ENCODE peak calls at places on chromosomes 13 and 19, in six cellular contexts. One of them, this sample, is unnamed.

GRCh38 chr13:107296804-107297203 is 728.9 kb upstream of the ARGLU1 start:
- DNase-seq in H1: no peak
- DNase-seq in GM12878: no peak
- DNase-seq in HepG2: no peak
- DNase-seq in GM12891: no peak
- DNase-seq in K562: no peak
- DNase-seq in this sample: no peak

GRCh38 chr19:6710273-6711077 is 10.0 kb downstream of the C3 start:
- DNase-seq in H1: no peak
- DNase-seq in GM12878: no peak
- DNase-seq in HepG2: no peak
- DNase-seq in GM12891: no peak
- DNase-seq in K562: no peak
- DNase-seq in this sample: no peak

GRCh38 chr19:13008926-13009787 is 13.9 kb downstream of the NFIX start:
- DNase-seq in H1: no peak
- DNase-seq in GM12878: no peak
- DNase-seq in HepG2: no peak
- DNase-seq in GM12891: no peak
- DNase-seq in K562: no peak
- DNase-seq in this sample: no peak

GRCh38 chr13:107554355-107554905 is 660.9 kb downstream of the LIG4 start:
- DNase-seq in H1: no peak
- DNase-seq in GM12878: no peak
- DNase-seq in HepG2: no peak
- DNase-seq in GM12891: no peak
- DNase-seq in K562: no peak
- DNase-seq in this sample: no peak

GRCh38 chr19:42487025-42487797 is 41.1 kb downstream of the CEACAM1 start:
- DNase-seq in H1: no peak
- DNase-seq in GM12878: no peak
- DNase-seq in HepG2: no peak
- DNase-seq in GM12891: no peak
- DNase-seq in K562: peak; percentile 6
- DNase-seq in this sample: no peak

GRCh38 chr19:9407827-9408226 is 27.5 kb downstream of the ZNF266 start:
- DNase-seq in H1: no peak
- DNase-seq in GM12878: no peak
- DNase-seq in HepG2: no peak
- DNase-seq in GM12891: no peak
- DNase-seq in K562: no peak
- DNase-seq in this sample: no peak

GRCh38 chr13:100550433-100550832 is 38.2 kb downstream of the GGACT start:
- DNase-seq in H1: no peak
- DNase-seq in GM12878: no peak
- DNase-seq in HepG2: no peak
- DNase-seq in GM12891: no peak
- DNase-seq in K562: no peak
- DNase-seq in this sample: no peak

GRCh38 chr13:114100446-114101320 is 31.7 kb downstream of the RASA3 start:
- DNase-seq in H1: no peak
- DNase-seq in GM12878: no peak
- DNase-seq in HepG2: no peak
- DNase-seq in GM12891: peak; percentile 66
- DNase-seq in K562: no peak
- DNase-seq in this sample: no peak

GRCh38 chr19:485583-486236 is 10.6 kb upstream of the MADCAM1 start:
- DNase-seq in H1: no peak
- DNase-seq in GM12878: no peak
- DNase-seq in HepG2: peak; percentile 88
- DNase-seq in GM12891: no peak
- DNase-seq in K562: no peak
- DNase-seq in this sample: no peak

GRCh38 chr13:37627428-37627827 is 28.9 kb upstream of the POSTN start:
- DNase-seq in H1: no peak
- DNase-seq in GM12878: no peak
- DNase-seq in HepG2: no peak
- DNase-seq in GM12891: no peak
- DNase-seq in K562: no peak
- DNase-seq in this sample: no peak

GRCh38 chr13:26946675-26947342 is 186.2 kb upstream of the GPR12 start:
- DNase-seq in H1: no peak
- DNase-seq in GM12878: peak; percentile 16
- DNase-seq in HepG2: peak; percentile 64
- DNase-seq in GM12891: peak; percentile 38
- DNase-seq in K562: peak; percentile 66
- DNase-seq in this sample: no peak

GRCh38 chr13:37914781-37915391 is 45.3 kb upstream of the TRPC4 start:
- DNase-seq in H1: no peak
- DNase-seq in GM12878: no peak
- DNase-seq in HepG2: no peak
- DNase-seq in GM12891: no peak
- DNase-seq in K562: no peak
- DNase-seq in this sample: no peak

GRCh38 chr19:45886427-45887310 is 728 bp upstream of the IRF2BP1 start:
- DNase-seq in H1: no peak
- DNase-seq in GM12878: peak; percentile 73
- DNase-seq in HepG2: peak; percentile 88
- DNase-seq in GM12891: peak; percentile 86
- DNase-seq in K562: peak; percentile 96
- DNase-seq in this sample: peak; percentile 92
- TF ChIP-seq POLR2A in H1: peak; percentile 68
- TF ChIP-seq POLR2A in GM12878: peak; percentile 63
- TF ChIP-seq POLR2A in HepG2: peak; percentile 61
- TF ChIP-seq POLR2A in GM12891: peak; percentile 71
- TF ChIP-seq POLR2A in K562: peak; percentile 72
- TF ChIP-seq POLR2A in this sample: peak; percentile 27

GRCh38 chr19:38276942-38277517 is 12.7 kb downstream of the SPINT2 start:
- DNase-seq in H1: no peak
- DNase-seq in GM12878: no peak
- DNase-seq in HepG2: no peak
- DNase-seq in GM12891: no peak
- DNase-seq in K562: no peak
- DNase-seq in this sample: no peak

GRCh38 chr19:38280030-38280921 is 15.9 kb downstream of the SPINT2 start:
- DNase-seq in H1: no peak
- DNase-seq in GM12878: no peak
- DNase-seq in HepG2: no peak
- DNase-seq in GM12891: no peak
- DNase-seq in K562: no peak
- DNase-seq in this sample: no peak

GRCh38 chr19:38278751-38279150 is 14.4 kb downstream of the SPINT2 start:
- DNase-seq in H1: no peak
- DNase-seq in GM12878: no peak
- DNase-seq in HepG2: no peak
- DNase-seq in GM12891: no peak
- DNase-seq in K562: no peak
- DNase-seq in this sample: no peak

GRCh38 chr19:38277549-38277948 is 13.2 kb downstream of the SPINT2 start:
- DNase-seq in H1: no peak
- DNase-seq in GM12878: no peak
- DNase-seq in HepG2: no peak
- DNase-seq in GM12891: no peak
- DNase-seq in K562: no peak
- DNase-seq in this sample: no peak

GRCh38 chr19:38277969-38278680 is 13.8 kb downstream of the SPINT2 start:
- DNase-seq in H1: no peak
- DNase-seq in GM12878: no peak
- DNase-seq in HepG2: no peak
- DNase-seq in GM12891: no peak
- DNase-seq in K562: no peak
- DNase-seq in this sample: no peak
- TF ChIP-seq POLR2AphosphoS5 in H1: no peak
- TF ChIP-seq POLR2AphosphoS5 in GM12878: no peak
- TF ChIP-seq POLR2AphosphoS5 in HepG2: no peak
- TF ChIP-seq POLR2AphosphoS5 in GM12891: no peak
- TF ChIP-seq POLR2AphosphoS5 in K562: no peak
- TF ChIP-seq POLR2AphosphoS5 in this sample: no peak

DNA sequence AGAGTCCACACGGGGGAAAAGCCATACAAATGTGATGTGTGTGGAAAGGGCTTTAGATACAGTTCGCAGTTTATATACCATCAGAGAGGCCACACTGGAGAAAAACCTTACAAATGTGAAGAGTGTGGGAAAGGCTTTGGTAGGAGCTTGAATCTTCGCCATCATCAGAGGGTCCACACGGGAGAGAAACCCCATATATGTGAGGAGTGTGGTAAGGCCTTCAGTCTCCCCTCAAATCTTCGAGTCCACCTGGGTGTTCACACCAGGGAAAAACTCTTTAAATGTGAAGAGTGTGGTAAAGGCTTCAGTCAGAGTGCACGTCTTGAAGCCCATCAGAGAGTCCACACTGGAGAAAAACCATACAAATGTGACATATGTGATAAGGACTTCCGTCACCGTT is 23.3 kb upstream of the ZNF233 start:
- DNase-seq in H1: no peak
- DNase-seq in GM12878: no peak
- DNase-seq in HepG2: no peak
- DNase-seq in GM12891: no peak
- DNase-seq in K562: no peak
- DNase-seq in this sample: no peak
- TF ChIP-seq TAF1 in H1: no peak
- TF ChIP-seq TAF1 in GM12878: no peak
- TF ChIP-seq TAF1 in HepG2: no peak
- TF ChIP-seq TAF1 in GM12891: no peak
- TF ChIP-seq TAF1 in K562: no peak
- TF ChIP-seq TAF1 in this sample: no peak

GRCh38 chr19:45692187-45693111 is at the start of gene QPCTL:
- DNase-seq in H1: peak; percentile 99
- DNase-seq in GM12878: peak; percentile 100
- DNase-seq in HepG2: peak; percentile 100
- DNase-seq in GM12891: peak; percentile 91
- DNase-seq in K562: peak; percentile 99
- DNase-seq in this sample: peak; percentile 94
- TF ChIP-seq POLR2A in H1: peak; percentile 71
- TF ChIP-seq POLR2A in GM12878: peak; percentile 93
- TF ChIP-seq POLR2A in HepG2: peak; percentile 95
- TF ChIP-seq POLR2A in GM12891: peak; percentile 85
- TF ChIP-seq POLR2A in K562: peak; percentile 84
- TF ChIP-seq POLR2A in this sample: peak; percentile 91

DNA sequence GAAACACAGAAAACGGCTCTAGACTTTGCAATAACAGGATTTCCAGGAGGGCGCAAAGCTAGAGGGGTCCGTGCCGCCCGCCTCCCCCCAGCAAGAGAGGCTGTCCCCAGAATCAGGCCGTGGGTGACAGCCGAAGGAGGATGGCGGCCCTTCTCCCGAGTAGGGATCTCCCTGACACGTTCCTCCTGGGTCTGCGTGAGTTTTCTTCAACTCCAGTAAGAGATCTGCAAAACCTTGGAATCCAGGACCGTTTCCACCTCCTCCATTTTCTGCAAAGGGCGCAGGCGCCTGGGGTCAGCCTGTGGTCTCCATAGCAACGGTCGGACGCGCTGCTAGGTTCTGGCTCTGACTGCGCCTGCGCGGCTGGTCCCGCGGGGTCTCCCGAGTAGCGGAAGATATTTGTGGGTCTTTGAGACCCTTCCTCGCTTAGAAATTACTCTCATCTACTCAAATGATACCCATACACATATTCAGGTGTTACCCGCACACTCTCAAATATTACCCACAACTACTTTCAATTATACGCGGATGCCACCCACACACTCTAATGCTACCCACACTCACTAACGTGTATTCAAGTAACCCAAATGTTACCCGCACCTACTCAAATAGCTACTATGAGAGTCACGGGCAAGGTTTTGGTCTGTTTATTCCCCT is 2.1 kb downstream of the PNMA8C start:
- DNase-seq in H1: no peak
- DNase-seq in GM12878: no peak
- DNase-seq in HepG2: peak; percentile 71
- DNase-seq in GM12891: peak; percentile 62
- DNase-seq in K562: peak; percentile 77
- DNase-seq in this sample: no peak
- TF ChIP-seq POLR2AphosphoS5 in H1: no peak
- TF ChIP-seq POLR2AphosphoS5 in GM12878: no peak
- TF ChIP-seq POLR2AphosphoS5 in HepG2: no peak
- TF ChIP-seq POLR2AphosphoS5 in GM12891: no peak
- TF ChIP-seq POLR2AphosphoS5 in K562: no peak
- TF ChIP-seq POLR2AphosphoS5 in this sample: no peak

DNA sequence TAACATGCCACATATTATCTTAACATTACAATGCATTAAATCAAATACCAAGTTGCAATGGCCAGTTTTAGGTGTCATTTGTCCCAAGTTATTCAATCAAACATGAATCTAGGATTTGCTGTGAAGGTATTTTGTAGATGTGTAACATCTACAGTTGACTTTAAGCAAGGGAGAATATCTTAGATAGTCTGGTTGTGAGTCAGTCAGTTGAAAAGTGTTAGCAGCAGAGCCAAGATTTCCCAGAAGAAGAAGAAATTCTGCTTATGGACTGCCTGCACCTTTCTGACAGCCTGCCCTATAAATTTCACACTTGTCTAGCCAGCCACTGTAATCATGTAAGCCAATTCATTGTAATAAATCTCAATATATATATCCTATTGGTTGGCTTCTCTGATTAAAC is 41.3 kb upstream of the INTS6 start:
- DNase-seq in H1: no peak
- DNase-seq in GM12878: no peak
- DNase-seq in HepG2: no peak
- DNase-seq in GM12891: no peak
- DNase-seq in K562: no peak
- DNase-seq in this sample: no peak
- TF ChIP-seq TAF1 in H1: no peak
- TF ChIP-seq TAF1 in GM12878: no peak
- TF ChIP-seq TAF1 in HepG2: no peak
- TF ChIP-seq TAF1 in GM12891: no peak
- TF ChIP-seq TAF1 in K562: no peak
- TF ChIP-seq TAF1 in this sample: no peak

This sample was measured in GM12892.